ENCODE peak calls at places on chromosomes 5 and 9, in five cellular contexts. One of them, this sample, is unnamed.

GRCh38 chr5:15383469-15383868 is 116.5 kb upstream of the FBXL7 start:
- DNase-seq in astrocyte: peak
- DNase-seq in HCT116: no peak
- DNase-seq in endothelial cell of umbilical vein: peak
- DNase-seq in GM23248: peak
- DNase-seq in this sample: no peak

GRCh38 chr5:34053133-34053532 is 10.1 kb upstream of the C1QTNF3 start:
- DNase-seq in astrocyte: peak
- DNase-seq in endothelial cell of umbilical vein: no peak
- DNase-seq in GM23248: peak
- DNase-seq in HCT116: no peak
- DNase-seq in this sample: peak

GRCh38 chr5:178266581-178266980 is 34.0 kb upstream of the PHYKPL start:
- DNase-seq in astrocyte: no peak
- DNase-seq in endothelial cell of umbilical vein: no peak
- DNase-seq in GM23248: no peak
- DNase-seq in HCT116: no peak
- DNase-seq in this sample: no peak

GRCh38 chr5:178360231-178360925 is 127.8 kb upstream of the PHYKPL start:
- DNase-seq in HCT116: no peak
- DNase-seq in endothelial cell of umbilical vein: no peak
- DNase-seq in GM23248: no peak
- DNase-seq in astrocyte: no peak
- DNase-seq in this sample: no peak

GRCh38 chr9:86804011-86804410 is 143.3 kb downstream of the GAS1 start:
- DNase-seq in astrocyte: no peak
- DNase-seq in HCT116: no peak
- DNase-seq in endothelial cell of umbilical vein: no peak
- DNase-seq in GM23248: no peak
- DNase-seq in this sample: no peak

GRCh38 chr5:19555876-19556275 is 432.1 kb downstream of the CDH18 start:
- DNase-seq in astrocyte: peak
- DNase-seq in HCT116: no peak
- DNase-seq in GM23248: no peak
- DNase-seq in endothelial cell of umbilical vein: no peak
- DNase-seq in this sample: peak

GRCh38 chr5:158679221-158679641 is 420.5 kb downstream of the EBF1 start:
- DNase-seq in astrocyte: no peak
- DNase-seq in GM23248: no peak
- DNase-seq in endothelial cell of umbilical vein: no peak
- DNase-seq in HCT116: no peak
- DNase-seq in this sample: no peak

GRCh38 chr9:116952434-116952805 is 265.3 kb downstream of the TRIM32 start:
- DNase-seq in astrocyte: no peak
- DNase-seq in HCT116: no peak
- DNase-seq in endothelial cell of umbilical vein: no peak
- DNase-seq in GM23248: no peak
- DNase-seq in this sample: peak

GRCh38 chr5:39506216-39506615 is 81.4 kb upstream of the DAB2 start:
- DNase-seq in endothelial cell of umbilical vein: no peak
- DNase-seq in GM23248: peak
- DNase-seq in HCT116: no peak
- DNase-seq in astrocyte: no peak
- DNase-seq in this sample: no peak

GRCh38 chr5:60494144-60494543 is 205.8 kb downstream of the DEPDC1B start:
- DNase-seq in endothelial cell of umbilical vein: no peak
- DNase-seq in GM23248: no peak
- DNase-seq in HCT116: no peak
- DNase-seq in astrocyte: no peak
- DNase-seq in this sample: no peak

GRCh38 chr9:18699749-18700148 is 225.8 kb downstream of the ADAMTSL1 start:
- DNase-seq in HCT116: no peak
- DNase-seq in astrocyte: no peak
- DNase-seq in GM23248: no peak
- DNase-seq in endothelial cell of umbilical vein: no peak
- DNase-seq in this sample: no peak

GRCh38 chr5:181241393-181241975 is 2.2 kb downstream of the RACK1 start:
- DNase-seq in astrocyte: peak
- DNase-seq in endothelial cell of umbilical vein: peak
- DNase-seq in GM23248: peak
- DNase-seq in HCT116: no peak
- DNase-seq in this sample: peak

GRCh38 chr9:38682713-38683112 is 37.2 kb downstream of the FAM240B start:
- DNase-seq in endothelial cell of umbilical vein: peak
- DNase-seq in HCT116: peak
- DNase-seq in GM23248: peak
- DNase-seq in astrocyte: peak
- DNase-seq in this sample: peak

GRCh38 chr9:85038824-85039540 is 369.5 kb downstream of the NTRK2 start:
- DNase-seq in endothelial cell of umbilical vein: no peak
- DNase-seq in HCT116: no peak
- DNase-seq in astrocyte: peak
- DNase-seq in GM23248: no peak
- DNase-seq in this sample: no peak

GRCh38 chr9:109166771-109167601 is at the start of gene FRRS1L:
- DNase-seq in GM23248: peak
- DNase-seq in astrocyte: no peak
- DNase-seq in endothelial cell of umbilical vein: no peak
- DNase-seq in HCT116: no peak
- DNase-seq in this sample: no peak

GRCh38 chr5:40551706-40552557 is 127.8 kb upstream of the PTGER4 start:
- DNase-seq in endothelial cell of umbilical vein: peak
- DNase-seq in HCT116: no peak
- DNase-seq in astrocyte: peak
- DNase-seq in GM23248: peak
- DNase-seq in this sample: peak

GRCh38 chr5:174355208-174355612 is 309.7 kb downstream of the NSG2 start:
- DNase-seq in endothelial cell of umbilical vein: no peak
- DNase-seq in astrocyte: peak
- DNase-seq in HCT116: no peak
- DNase-seq in GM23248: peak
- DNase-seq in this sample: peak

GRCh38 chr9:75739884-75740611 is 150.4 kb upstream of the PCSK5 start:
- DNase-seq in HCT116: no peak
- DNase-seq in GM23248: no peak
- DNase-seq in endothelial cell of umbilical vein: no peak
- DNase-seq in astrocyte: no peak
- DNase-seq in this sample: no peak

GRCh38 chr5:166596043-166596442 is 1695.4 kb upstream of the WWC1 start:
- DNase-seq in endothelial cell of umbilical vein: no peak
- DNase-seq in HCT116: no peak
- DNase-seq in GM23248: no peak
- DNase-seq in astrocyte: no peak
- DNase-seq in this sample: no peak

GRCh38 chr5:149654282-149654681 is 73.0 kb downstream of the ARHGEF37 start:
- DNase-seq in GM23248: no peak
- DNase-seq in astrocyte: no peak
- DNase-seq in endothelial cell of umbilical vein: no peak
- DNase-seq in HCT116: no peak
- DNase-seq in this sample: no peak

DNA sequence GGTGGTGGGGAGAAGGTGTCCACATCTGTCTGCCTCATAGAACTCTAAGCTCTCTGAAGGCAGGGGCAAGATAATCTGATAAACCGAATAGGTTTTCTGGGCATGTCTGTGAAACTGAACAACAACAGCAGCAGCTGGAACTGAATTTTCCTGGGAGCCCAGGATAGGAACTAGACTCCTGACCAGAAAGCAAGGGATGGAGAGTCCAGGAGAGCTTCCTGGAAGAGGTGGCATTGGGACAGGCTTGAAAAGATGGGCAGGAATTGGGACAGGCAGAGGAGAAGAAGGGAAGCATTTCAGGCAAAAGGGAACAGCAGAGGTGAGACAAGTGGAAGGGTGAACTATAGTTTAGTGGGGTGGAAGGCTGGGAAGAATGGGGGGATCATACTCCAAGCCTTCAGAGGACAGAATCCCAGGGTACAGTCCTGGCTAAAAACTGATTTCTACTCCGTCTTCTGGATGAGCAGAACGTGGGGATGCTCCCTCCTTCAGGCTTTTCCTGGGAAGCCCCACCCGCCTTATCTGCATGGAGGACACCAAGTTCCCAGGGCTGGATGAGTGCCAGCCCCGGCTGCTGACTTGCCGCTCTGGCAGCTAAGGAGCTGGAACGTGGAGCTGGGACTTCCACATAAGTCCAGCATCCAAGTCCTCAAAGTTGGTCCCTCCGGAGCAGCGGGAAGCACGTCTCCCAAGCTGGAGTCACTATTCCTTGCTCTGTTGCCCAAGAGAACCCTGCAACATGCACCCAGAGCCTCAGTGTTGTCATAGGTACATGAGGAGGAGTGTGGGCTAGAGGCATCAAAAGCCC is 13.9 kb upstream of the KIF12 start:
- DNase-seq in endothelial cell of umbilical vein: no peak
- DNase-seq in HCT116: no peak
- DNase-seq in GM23248: peak
- DNase-seq in astrocyte: peak
- DNase-seq in this sample: peak
- TF ChIP-seq EZH2 in endothelial cell of umbilical vein: peak
- TF ChIP-seq EZH2 in HCT116: no peak
- TF ChIP-seq EZH2 in GM23248: no peak
- TF ChIP-seq EZH2 in astrocyte: no peak
- TF ChIP-seq EZH2 in this sample: no peak

GRCh38 chr9:37146372-37146771 is 26.0 kb downstream of the ZCCHC7 start:
- DNase-seq in GM23248: no peak
- DNase-seq in astrocyte: no peak
- DNase-seq in endothelial cell of umbilical vein: peak
- DNase-seq in HCT116: no peak
- DNase-seq in this sample: no peak
- H3K4me2 ChIP-seq in GM23248: no peak
- H3K4me2 ChIP-seq in astrocyte: no peak
- H3K4me2 ChIP-seq in endothelial cell of umbilical vein: peak
- H3K4me2 ChIP-seq in HCT116: no peak
- H3K4me2 ChIP-seq in this sample: no peak

GRCh38 chr9:98109052-98109451 is 10.0 kb downstream of the TRIM14 start:
- DNase-seq in astrocyte: no peak
- DNase-seq in endothelial cell of umbilical vein: no peak
- DNase-seq in HCT116: no peak
- DNase-seq in GM23248: no peak
- DNase-seq in this sample: no peak
- H3K27ac ChIP-seq in astrocyte: no peak
- H3K27ac ChIP-seq in endothelial cell of umbilical vein: no peak
- H3K27ac ChIP-seq in HCT116: no peak
- H3K27ac ChIP-seq in GM23248: no peak
- H3K27ac ChIP-seq in this sample: no peak

GRCh38 chr9:136193891-136194279 is 11.0 kb downstream of the LHX3 start:
- DNase-seq in GM23248: no peak
- DNase-seq in endothelial cell of umbilical vein: no peak
- DNase-seq in astrocyte: no peak
- DNase-seq in HCT116: no peak
- DNase-seq in this sample: no peak
- TF ChIP-seq EZH2 in GM23248: no peak
- TF ChIP-seq EZH2 in endothelial cell of umbilical vein: peak
- TF ChIP-seq EZH2 in astrocyte: peak
- TF ChIP-seq EZH2 in HCT116: no peak
- TF ChIP-seq EZH2 in this sample: no peak

GRCh38 chr5:1914471-1914870 is 31.7 kb upstream of the IRX4 start:
- DNase-seq in endothelial cell of umbilical vein: no peak
- DNase-seq in GM23248: no peak
- DNase-seq in astrocyte: no peak
- DNase-seq in HCT116: no peak
- DNase-seq in this sample: no peak

GRCh38 chr5:1913578-1913977 is 30.9 kb upstream of the IRX4 start:
- DNase-seq in endothelial cell of umbilical vein: no peak
- DNase-seq in GM23248: no peak
- DNase-seq in astrocyte: no peak
- DNase-seq in HCT116: no peak
- DNase-seq in this sample: no peak

GRCh38 chr5:1912951-1913565 is 30.3 kb upstream of the IRX4 start:
- DNase-seq in GM23248: no peak
- DNase-seq in HCT116: no peak
- DNase-seq in endothelial cell of umbilical vein: no peak
- DNase-seq in astrocyte: no peak
- DNase-seq in this sample: no peak

GRCh38 chr5:1916041-1917001 is 33.6 kb upstream of the IRX4 start:
- DNase-seq in astrocyte: no peak
- DNase-seq in GM23248: no peak
- DNase-seq in endothelial cell of umbilical vein: no peak
- DNase-seq in HCT116: no peak
- DNase-seq in this sample: no peak

DNA sequence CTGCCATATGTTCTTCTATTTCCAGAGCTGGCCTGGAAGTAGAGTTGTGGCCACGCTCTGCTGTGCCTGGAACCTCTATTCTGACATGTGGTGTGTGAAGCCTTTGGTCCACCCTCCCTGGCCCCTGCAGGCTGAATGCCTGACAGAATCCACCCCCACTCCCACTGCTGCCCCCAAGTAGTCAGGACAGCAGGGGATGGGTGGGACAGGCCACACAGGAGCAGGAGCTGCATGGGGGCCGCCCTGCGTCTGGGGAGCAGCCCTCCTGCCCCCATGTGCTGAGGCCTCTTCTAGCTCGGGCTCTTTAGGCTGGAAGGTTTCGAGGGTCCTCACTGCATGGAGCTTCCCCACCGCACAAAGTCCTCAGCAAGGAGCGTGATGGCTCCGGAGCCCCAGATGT is 32.6 kb upstream of the IRX4 start:
- DNase-seq in endothelial cell of umbilical vein: no peak
- DNase-seq in GM23248: no peak
- DNase-seq in astrocyte: no peak
- DNase-seq in HCT116: no peak
- DNase-seq in this sample: no peak
- H3K4me2 ChIP-seq in endothelial cell of umbilical vein: no peak
- H3K4me2 ChIP-seq in GM23248: no peak
- H3K4me2 ChIP-seq in astrocyte: no peak
- H3K4me2 ChIP-seq in HCT116: no peak
- H3K4me2 ChIP-seq in this sample: no peak

GRCh38 chr9:133055788-133056420 is 5.9 kb upstream of the CEL start:
- DNase-seq in astrocyte: no peak
- DNase-seq in HCT116: no peak
- DNase-seq in GM23248: no peak
- DNase-seq in endothelial cell of umbilical vein: no peak
- DNase-seq in this sample: no peak
- H3K27ac ChIP-seq in astrocyte: no peak
- H3K27ac ChIP-seq in HCT116: no peak
- H3K27ac ChIP-seq in GM23248: no peak
- H3K27ac ChIP-seq in endothelial cell of umbilical vein: no peak
- H3K27ac ChIP-seq in this sample: no peak

This sample was measured in mammary epithelial cell.